ENCODE peak calls at places on chromosomes 4 and X, in seven cellular contexts. F is AG08395, X is NCI-H460, A is SK-N-SH, B is A673, N is AG10803, W is germinal center. K is an unnamed sample.

GRCh38 chr4:10007436-10007740 is 13.9 kb downstream of the SLC2A9 start:
- DNase-seq in F (no peak), X (no peak), A (no peak), B (no peak), N (no peak), W (peak; percentile 36), K (no peak)

GRCh38 chrX:19640693-19641374 is 125.5 kb upstream of the MAP3K15 start:
- DNase-seq in F (no peak), X (no peak), A (no peak), B (no peak), N (peak; percentile 35), W (no peak), K (no peak)

GRCh38 chrX:122572461-122572860 is 611.6 kb upstream of the GRIA3 start:
- DNase-seq in F (peak; percentile 22), X (no peak), A (no peak), B (no peak), N (peak; percentile 58), W (no peak), K (no peak)

GRCh38 chrX:131745942-131746489 is 202.1 kb downstream of the OR13H1 start:
- DNase-seq in F (no peak), X (no peak), A (no peak), B (no peak), N (no peak), W (no peak), K (no peak)

GRCh38 chr4:61938250-61938846 is 738.2 kb downstream of the ADGRL3 start:
- DNase-seq in F (no peak), X (no peak), A (peak; percentile 64), B (no peak), N (no peak), W (no peak), K (no peak)

GRCh38 chrX:13043138-13043537 is 1.3 kb downstream of the FAM9C start:
- DNase-seq in F (no peak), X (no peak), A (no peak), B (no peak), N (no peak), W (no peak), K (peak; percentile 16)

GRCh38 chr4:173014113-173014558 is 154.5 kb upstream of the GALNT7 start:
- DNase-seq in F (peak; percentile 47), X (no peak), A (peak; percentile 35), B (peak; percentile 90), N (no peak), W (no peak), K (peak; percentile 24)

GRCh38 chr4:88610771-88611170 is 18.5 kb downstream of the HERC3 start:
- DNase-seq in F (peak; percentile 79), X (no peak), A (no peak), B (no peak), N (peak; percentile 94), W (no peak), K (no peak)

GRCh38 chr4:110586137-110586850 is 36.6 kb downstream of the PITX2 start:
- DNase-seq in F (peak; percentile 83), X (peak; percentile 47), A (peak; percentile 37), B (peak; percentile 86), N (peak; percentile 81), W (peak; percentile 8), K (peak; percentile 37)

GRCh38 chr4:3644849-3645627 is 112.8 kb upstream of the LRPAP1 start:
- DNase-seq in F (peak; percentile 77), X (peak; percentile 52), A (no peak), B (peak; percentile 51), N (peak; percentile 35), W (no peak), K (no peak)

GRCh38 chr4:126799971-126800722 is 832.6 kb upstream of the INTU start:
- DNase-seq in F (peak; percentile 7), X (no peak), A (no peak), B (no peak), N (peak; percentile 66), W (no peak), K (no peak)

GRCh38 chrX:40663880-40664630 is 16.7 kb upstream of the CXorf38 start:
- DNase-seq in F (peak; percentile 49), X (no peak), A (peak; percentile 26), B (no peak), N (peak; percentile 70), W (no peak), K (no peak)

GRCh38 chrX:97522307-97522706 is 638.6 kb downstream of the RPA4 start:
- DNase-seq in F (no peak), X (no peak), A (no peak), B (no peak), N (no peak), W (no peak), K (no peak)

GRCh38 chrX:154730271-154730883 is 20.5 kb downstream of the GAB3 start:
- DNase-seq in F (peak; percentile 42), X (no peak), A (no peak), B (peak; percentile 18), N (peak; percentile 89), W (no peak), K (no peak)

GRCh38 chr4:7268941-7269340 is 76.6 kb downstream of the SORCS2 start:
- DNase-seq in F (no peak), X (no peak), A (no peak), B (no peak), N (no peak), W (no peak), K (no peak)

GRCh38 chr4:17322514-17322913 is 189.4 kb downstream of the QDPR start:
- DNase-seq in F (no peak), X (no peak), A (no peak), B (no peak), N (no peak), W (no peak), K (no peak)

K was measured in OCI-LY7.